ENCODE peak calls at places on chromosomes 1 and 21, in six cellular contexts. U, K, Q, D, G and Y are unnamed samples.

GRCh38 chr1:19313961-19314882 is 2.1 kb downstream of the SLC66A1 start:
- DNase-seq in U (no peak), K (no peak), Q (no peak), D (no peak), G (no peak), Y (no peak)

GRCh38 chr1:228258486-228258885 is 50.6 kb downstream of the OBSCN start:
- DNase-seq in U (no peak), K (no peak), Q (no peak), D (no peak), G (no peak), Y (no peak)

GRCh38 chr1:209391792-209392191 is 191.7 kb upstream of the CAMK1G start:
- DNase-seq in U (no peak), K (no peak), Q (no peak), D (no peak), G (no peak), Y (no peak)

GRCh38 chr1:93522721-93523120 is 74.8 kb downstream of the FNBP1L start:
- DNase-seq in U (no peak), K (no peak), Q (no peak), D (no peak), G (no peak), Y (no peak)

GRCh38 chr1:113980120-113980519 is 846 bp downstream of the OLFML3 start:
- DNase-seq in U (no peak), K (no peak), Q (no peak), D (peak), G (no peak), Y (no peak)

GRCh38 chr1:45216200-45216541 is 9.8 kb upstream of the ZSWIM5 start:
- DNase-seq in U (no peak), K (no peak), Q (no peak), D (no peak), G (no peak), Y (no peak)

GRCh38 chr1:55194851-55195250 is 20.3 kb downstream of the USP24 start:
- DNase-seq in U (no peak), K (no peak), Q (no peak), D (no peak), G (no peak), Y (no peak)

GRCh38 chr1:230747886-230748800 is 955 bp downstream of the CAPN9 start:
- DNase-seq in U (no peak), K (no peak), Q (no peak), D (no peak), G (no peak), Y (no peak)

GRCh38 chr1:222053790-222054294 is 312.0 kb upstream of the DUSP10 start:
- DNase-seq in U (no peak), K (no peak), Q (no peak), D (no peak), G (no peak), Y (no peak)

GRCh38 chr1:87200875-87201638 is 127.6 kb upstream of the LMO4 start:
- DNase-seq in U (no peak), K (no peak), Q (no peak), D (no peak), G (no peak), Y (no peak)

GRCh38 chr1:233863901-233864545 is 40.5 kb upstream of the SLC35F3 start:
- DNase-seq in U (no peak), K (no peak), Q (no peak), D (no peak), G (no peak), Y (no peak)

GRCh38 chr21:41419921-41420862 is 5.8 kb upstream of the MX1 start:
- DNase-seq in U (peak), K (peak), Q (peak), D (peak), G (peak), Y (peak)

GRCh38 chr1:99843760-99844159 is 6.4 kb upstream of the AGL start:
- DNase-seq in U (no peak), K (no peak), Q (no peak), D (no peak), G (no peak), Y (no peak)

GRCh38 chr1:52842643-52843310 is at the start of gene ZYG11A:
- DNase-seq in U (peak), K (peak), Q (peak), D (peak), G (peak), Y (peak)

GRCh38 chr1:197448390-197448789 is 180.3 kb downstream of the CRB1 start:
- DNase-seq in U (no peak), K (no peak), Q (no peak), D (no peak), G (no peak), Y (no peak)

GRCh38 chr1:224301391-224301790 is 28.6 kb downstream of the NVL start:
- DNase-seq in U (no peak), K (no peak), Q (no peak), D (peak), G (no peak), Y (no peak)

GRCh38 chr1:35448344-35448801 is 108.8 kb downstream of the KIAA0319L start:
- DNase-seq in U (no peak), K (no peak), Q (peak), D (peak), G (no peak), Y (no peak)

GRCh38 chr1:167808104-167808503 is 86.3 kb downstream of the MPZL1 start:
- DNase-seq in U (no peak), K (no peak), Q (no peak), D (peak), G (no peak), Y (no peak)

GRCh38 chr1:36166136-36166535 is 10.2 kb downstream of the MAP7D1 start:
- DNase-seq in U (no peak), K (no peak), Q (no peak), D (no peak), G (no peak), Y (no peak)

GRCh38 chr1:9039761-9040658 is 13.8 kb upstream of the SLC2A7 start:
- DNase-seq in U (no peak), K (no peak), Q (no peak), D (no peak), G (no peak), Y (no peak)

GRCh38 chr1:209583408-209583807 is at the start of gene CAMK1G:
- DNase-seq in U (peak), K (no peak), Q (peak), D (peak), G (no peak), Y (no peak)

GRCh38 chr1:240189386-240189989 is 97.8 kb downstream of the FMN2 start:
- DNase-seq in U (peak), K (no peak), Q (peak), D (peak), G (no peak), Y (peak)

GRCh38 chr21:37422382-37422781 is 55.8 kb downstream of the DYRK1A start:
- DNase-seq in U (no peak), K (no peak), Q (no peak), D (no peak), G (no peak), Y (no peak)

GRCh38 chr21:32474179-32475059 is 61.9 kb downstream of the EVA1C start:
- DNase-seq in U (peak), K (no peak), Q (no peak), D (peak), G (no peak), Y (no peak)

GRCh38 chr1:201283836-201284553 is 689 bp downstream of the PKP1 start:
- DNase-seq in U (no peak), K (no peak), Q (no peak), D (no peak), G (no peak), Y (no peak)

GRCh38 chr21:8990326-8991087 is 1530.9 kb upstream of the TPTE start:
- DNase-seq in U (no peak), K (no peak), Q (no peak), D (no peak), G (no peak), Y (no peak)

GRCh38 chr1:169725930-169726329 is 7.9 kb downstream of the SELE start:
- DNase-seq in U (no peak), K (no peak), Q (no peak), D (no peak), G (no peak), Y (no peak)

GRCh38 chr21:35697321-35697808 is 363.0 kb downstream of the SETD4 start:
- DNase-seq in U (no peak), K (no peak), Q (peak), D (peak), G (no peak), Y (no peak)

GRCh38 chr1:228923973-228924766 is 188.9 kb downstream of the RHOU start:
- DNase-seq in U (no peak), K (no peak), Q (no peak), D (no peak), G (no peak), Y (no peak)

GRCh38 chr1:59692591-59692990 is 122.2 kb upstream of the HOOK1 start:
- DNase-seq in U (peak), K (no peak), Q (peak), D (peak), G (no peak), Y (no peak)

GRCh38 chr1:113984710-113985109 is 5.4 kb downstream of the OLFML3 start:
- DNase-seq in U (no peak), K (no peak), Q (no peak), D (peak), G (no peak), Y (no peak)